ENCODE peak calls at places on chromosomes 1 and 21, in four cellular contexts. One of them, this sample, is unnamed.

GRCh38 chr21:35156293-35156976 is 107.3 kb upstream of the RUNX1 start:
- DNase-seq in K562: no peak
- DNase-seq in GM12878: no peak
- DNase-seq in GM12891: no peak
- DNase-seq in this sample: no peak

GRCh38 chr1:86933562-86934377 is 19.3 kb downstream of the HS2ST1 start:
- DNase-seq in GM12878: no peak
- DNase-seq in K562: no peak
- DNase-seq in GM12891: no peak
- DNase-seq in this sample: no peak

GRCh38 chr21:45537111-45537745 is 5.0 kb downstream of the SLC19A1 start:
- DNase-seq in K562: no peak
- DNase-seq in GM12878: no peak
- DNase-seq in GM12891: no peak
- DNase-seq in this sample: no peak

GRCh38 chr1:228150458-228151169 is 884 bp downstream of the GJC2 start:
- DNase-seq in GM12878: no peak
- DNase-seq in GM12891: peak; percentile 25
- DNase-seq in K562: peak; percentile 58
- DNase-seq in this sample: no peak

GRCh38 chr1:6330410-6330827 is 63.1 kb downstream of the ACOT7 start:
- DNase-seq in K562: no peak
- DNase-seq in GM12878: no peak
- DNase-seq in GM12891: no peak
- DNase-seq in this sample: no peak

GRCh38 chr1:37793773-37794371 is at the start of gene MANEAL:
- DNase-seq in GM12878: no peak
- DNase-seq in GM12891: peak; percentile 72
- DNase-seq in K562: peak; percentile 86
- DNase-seq in this sample: peak; percentile 33

GRCh38 chr1:20717452-20718342 is at the start of gene KIF17:
- DNase-seq in GM12878: no peak
- DNase-seq in K562: peak; percentile 95
- DNase-seq in GM12891: peak; percentile 87
- DNase-seq in this sample: peak; percentile 42

GRCh38 chr1:57058652-57059501 is 93.1 kb upstream of the C8B start:
- DNase-seq in K562: no peak
- DNase-seq in GM12878: no peak
- DNase-seq in GM12891: no peak
- DNase-seq in this sample: no peak

GRCh38 chr1:203495845-203496244 is 1.9 kb downstream of the OPTC start:
- DNase-seq in GM12891: no peak
- DNase-seq in K562: no peak
- DNase-seq in GM12878: no peak
- DNase-seq in this sample: no peak

GRCh38 chr1:219555802-219556201 is 57.1 kb downstream of the ZC3H11B start:
- DNase-seq in GM12878: no peak
- DNase-seq in K562: no peak
- DNase-seq in GM12891: no peak
- DNase-seq in this sample: no peak

GRCh38 chr1:117821782-117822447 is 107.5 kb downstream of the GDAP2 start:
- DNase-seq in K562: no peak
- DNase-seq in GM12878: no peak
- DNase-seq in GM12891: no peak
- DNase-seq in this sample: no peak

GRCh38 chr1:66357478-66358197 is 176.3 kb upstream of the SGIP1 start:
- DNase-seq in GM12891: no peak
- DNase-seq in K562: no peak
- DNase-seq in GM12878: no peak
- DNase-seq in this sample: no peak

GRCh38 chr1:99725996-99726395 is 40.4 kb downstream of the FRRS1 start:
- DNase-seq in GM12878: no peak
- DNase-seq in GM12891: no peak
- DNase-seq in K562: no peak
- DNase-seq in this sample: peak; percentile 46
- TF ChIP-seq SPI1 in GM12878: no peak
- TF ChIP-seq SPI1 in GM12891: no peak
- TF ChIP-seq SPI1 in K562: no peak
- TF ChIP-seq SPI1 in this sample: peak; percentile 57

GRCh38 chr1:170765712-170766330 is 101.9 kb downstream of the PRRX1 start:
- DNase-seq in GM12878: no peak
- DNase-seq in K562: no peak
- DNase-seq in GM12891: no peak
- DNase-seq in this sample: no peak
- TF ChIP-seq SPI1 in GM12878: no peak
- TF ChIP-seq SPI1 in K562: no peak
- TF ChIP-seq SPI1 in GM12891: no peak
- TF ChIP-seq SPI1 in this sample: no peak

GRCh38 chr1:52603301-52603675 is 1.1 kb downstream of the GPX7 start:
- DNase-seq in GM12891: no peak
- DNase-seq in K562: no peak
- DNase-seq in GM12878: no peak
- DNase-seq in this sample: no peak
- TF ChIP-seq SPI1 in GM12891: no peak
- TF ChIP-seq SPI1 in K562: no peak
- TF ChIP-seq SPI1 in GM12878: no peak
- TF ChIP-seq SPI1 in this sample: no peak

GRCh38 chr1:225670356-225670755 is 17.4 kb upstream of the ENAH start:
- DNase-seq in GM12878: no peak
- DNase-seq in K562: no peak
- DNase-seq in GM12891: no peak
- DNase-seq in this sample: no peak

GRCh38 chr1:225668222-225668621 is 15.3 kb upstream of the ENAH start:
- DNase-seq in K562: no peak
- DNase-seq in GM12878: no peak
- DNase-seq in GM12891: no peak
- DNase-seq in this sample: no peak

GRCh38 chr1:225670806-225671733 is 18.1 kb upstream of the ENAH start:
- DNase-seq in GM12891: no peak
- DNase-seq in K562: no peak
- DNase-seq in GM12878: no peak
- DNase-seq in this sample: no peak
- TF ChIP-seq SPI1 in GM12891: no peak
- TF ChIP-seq SPI1 in K562: no peak
- TF ChIP-seq SPI1 in GM12878: no peak
- TF ChIP-seq SPI1 in this sample: no peak